ENCODE peak calls at places on chromosomes 11 and 22, in four cellular contexts. S, M, Y and G are unnamed samples.

GRCh38 chr11:10375280-10376048 is 70.6 kb downstream of the ADM start:
- DNase-seq in M (no peak), S (no peak), Y (no peak), G (no peak)

GRCh38 chr11:86663741-86664140 is 8.7 kb downstream of the ME3 start:
- DNase-seq in Y (no peak), S (no peak), M (no peak), G (no peak)

GRCh38 chr11:132987936-132988335 is 544.4 kb downstream of the OPCML start:
- DNase-seq in M (no peak), S (no peak), Y (no peak), G (no peak)

GRCh38 chr22:25736378-25737011 is 5.5 kb upstream of the MYO18B start:
- DNase-seq in S (no peak), Y (no peak), M (no peak), G (no peak)

GRCh38 chr11:119144825-119145476 is 3.9 kb upstream of the ABCG4 start:
- DNase-seq in S (no peak), M (peak; percentile 32), Y (peak; percentile 62), G (peak; percentile 33)

GRCh38 chr11:2519879-2520735 is 75.3 kb downstream of the KCNQ1 start:
- DNase-seq in M (no peak), S (no peak), Y (no peak), G (no peak)

GRCh38 chr11:21511835-21512440 is 680.9 kb upstream of the ANO5 start:
- DNase-seq in S (no peak), M (peak; percentile 42), Y (peak; percentile 88), G (peak; percentile 33)

GRCh38 chr11:78319453-78319955 is 98.1 kb downstream of the GAB2 start:
- DNase-seq in M (no peak), S (no peak), Y (no peak), G (no peak)

GRCh38 chr11:6405039-6405667 is 13.7 kb downstream of the APBB1 start:
- DNase-seq in S (no peak), Y (no peak), M (peak; percentile 84), G (peak; percentile 70)

GRCh38 chr11:44727114-44727372 is 281 bp downstream of the TSPAN18 start:
- DNase-seq in M (no peak), S (no peak), Y (no peak), G (no peak)

GRCh38 chr11:72848846-72849466 is 34.7 kb downstream of the ATG16L2 start:
- DNase-seq in S (peak; percentile 10), M (no peak), Y (peak; percentile 41), G (no peak)

GRCh38 chr11:116100016-116100415 is 595.8 kb upstream of the CADM1 start:
- DNase-seq in S (no peak), M (no peak), Y (no peak), G (no peak)

GRCh38 chr11:1521382-1522080 is 35.0 kb upstream of the MOB2 start:
- DNase-seq in Y (no peak), S (no peak), M (no peak), G (no peak)

GRCh38 chr22:42969348-42969975 is 45.5 kb downstream of the PACSIN2 start:
- DNase-seq in Y (no peak), S (no peak), M (no peak), G (no peak)

GRCh38 chr22:47281126-47282106 is 519.0 kb downstream of the TBC1D22A start:
- DNase-seq in Y (no peak), S (no peak), M (no peak), G (no peak)

GRCh38 chr22:39514373-39514973 is 5.9 kb upstream of the ATF4 start:
- DNase-seq in S (no peak), Y (no peak), M (no peak), G (no peak)

GRCh38 chr11:61369372-61370348 is 7.5 kb downstream of the TMEM138 start:
- DNase-seq in M (no peak), S (no peak), Y (no peak), G (no peak)

GRCh38 chr11:67612751-67613150 is 6.0 kb downstream of the NDUFV1 start:
- DNase-seq in M (no peak), S (no peak), Y (no peak), G (no peak)

GRCh38 chr11:71979582-71979981 is 19.1 kb upstream of the IL18BP start:
- DNase-seq in S (no peak), M (no peak), Y (no peak), G (peak; percentile 50)

GRCh38 chr22:48738204-48738980 is 1089.3 kb downstream of the BRD1 start:
- DNase-seq in S (no peak), Y (no peak), M (no peak), G (no peak)

GRCh38 chr11:19267567-19267966 is 26.8 kb upstream of the E2F8 start:
- DNase-seq in M (no peak), Y (no peak), S (no peak), G (no peak)

GRCh38 chr11:96579642-96580041 is 189.8 kb downstream of the JRKL start:
- DNase-seq in M (no peak), S (no peak), Y (peak; percentile 64), G (no peak)

GRCh38 chr22:38107692-38108515 is 2.6 kb downstream of the BAIAP2L2 start:
- DNase-seq in Y (no peak), S (no peak), M (no peak), G (no peak)

GRCh38 chr11:2670541-2671100 is 29.2 kb downstream of the KCNQ1OT1 start:
- DNase-seq in S (no peak), M (no peak), Y (no peak), G (no peak)

GRCh38 chr11:13098067-13098466 is 89.0 kb downstream of the RASSF10 start:
- DNase-seq in Y (peak; percentile 81), M (peak; percentile 67), S (peak; percentile 23), G (peak; percentile 90)

GRCh38 chr11:71946144-71946571 is 17.3 kb downstream of the RNF121 start:
- DNase-seq in M (no peak), S (no peak), Y (no peak), G (no peak)

GRCh38 chr11:62267576-62267975 is 2.4 kb upstream of the SCGB2A2 start:
- DNase-seq in M (no peak), Y (no peak), S (no peak), G (no peak)

GRCh38 chr22:49582171-49582570 is 245.5 kb downstream of the BRD1 start:
- DNase-seq in M (no peak), S (no peak), Y (no peak), G (peak; percentile 91)

GRCh38 chr11:695606-696381 is at the start of gene TMEM80:
- DNase-seq in Y (peak; percentile 97), M (peak; percentile 89), S (peak; percentile 93), G (peak; percentile 97)

GRCh38 chr22:24146791-24147353 is 34.4 kb upstream of the SUSD2 start:
- DNase-seq in Y (no peak), S (no peak), M (peak; percentile 52), G (no peak)

GRCh38 chr11:61980783-61981541 is 13.5 kb upstream of the FTH1 start:
- DNase-seq in Y (no peak), S (no peak), M (no peak), G (no peak)

GRCh38 chr11:102010776-102011500 is 36.3 kb upstream of the CFAP300 start:
- DNase-seq in Y (no peak), M (peak; percentile 25), S (no peak), G (no peak)

GRCh38 chr11:101003468-101003867 is 126.1 kb downstream of the PGR start:
- DNase-seq in M (no peak), Y (no peak), S (no peak), G (no peak)

GRCh38 chr11:2889399-2890273 is 4.1 kb upstream of the CDKN1C start:
- DNase-seq in M (no peak), S (no peak), Y (no peak), G (no peak)

GRCh38 chr11:127000291-127000968 is at the start of gene KIRREL3:
- DNase-seq in Y (no peak), S (no peak), M (no peak), G (peak; percentile 80)

GRCh38 chr22:35010543-35010942 is 55.4 kb upstream of the ISX start:
- DNase-seq in Y (no peak), S (no peak), M (no peak), G (no peak)

GRCh38 chr22:44455151-44455962 is 42.7 kb downstream of the RTL6 start:
- DNase-seq in M (no peak), S (peak; percentile 43), Y (no peak), G (no peak)

GRCh38 chr11:130634981-130635473 is 186.6 kb downstream of the ADAMTS15 start:
- DNase-seq in Y (peak; percentile 96), S (no peak), M (no peak), G (no peak)